ENCODE peak calls at places on chromosomes 6 and 20, in eight cellular contexts. One of them, this sample, is unnamed.

GRCh38 chr6:166341915-166342292 is 441 bp downstream of the SFT2D1 start:
- DNase-seq in left lung: no peak
- DNase-seq in PC-3: no peak
- DNase-seq in A549: no peak
- DNase-seq in cardiac fibroblast: peak; percentile 30
- DNase-seq in GM23338: peak; percentile 33
- DNase-seq in hepatocyte: peak; percentile 37
- DNase-seq in tibial artery: no peak
- DNase-seq in this sample: no peak

GRCh38 chr6:52374247-52374646 is 12.3 kb downstream of the PAQR8 start:
- DNase-seq in hepatocyte: no peak
- DNase-seq in tibial artery: no peak
- DNase-seq in PC-3: no peak
- DNase-seq in cardiac fibroblast: no peak
- DNase-seq in GM23338: no peak
- DNase-seq in left lung: no peak
- DNase-seq in A549: no peak
- DNase-seq in this sample: no peak

GRCh38 chr6:137341721-137342195 is 122.6 kb upstream of the IFNGR1 start:
- DNase-seq in tibial artery: no peak
- DNase-seq in PC-3: peak; percentile 59
- DNase-seq in GM23338: peak; percentile 50
- DNase-seq in A549: peak; percentile 37
- DNase-seq in cardiac fibroblast: peak; percentile 51
- DNase-seq in hepatocyte: no peak
- DNase-seq in left lung: peak; percentile 69
- DNase-seq in this sample: peak; percentile 60

GRCh38 chr20:23625236-23625964 is 12.4 kb downstream of the CST3 start:
- DNase-seq in GM23338: no peak
- DNase-seq in left lung: no peak
- DNase-seq in PC-3: no peak
- DNase-seq in hepatocyte: no peak
- DNase-seq in A549: no peak
- DNase-seq in cardiac fibroblast: no peak
- DNase-seq in tibial artery: no peak
- DNase-seq in this sample: no peak

GRCh38 chr6:5937516-5937915 is 69.2 kb downstream of the NRN1 start:
- DNase-seq in tibial artery: no peak
- DNase-seq in hepatocyte: no peak
- DNase-seq in cardiac fibroblast: no peak
- DNase-seq in PC-3: no peak
- DNase-seq in left lung: no peak
- DNase-seq in GM23338: no peak
- DNase-seq in A549: no peak
- DNase-seq in this sample: peak; percentile 32

GRCh38 chr20:33811763-33812672 is 870 bp downstream of the CHMP4B start:
- DNase-seq in PC-3: peak; percentile 66
- DNase-seq in tibial artery: peak; percentile 86
- DNase-seq in A549: peak; percentile 62
- DNase-seq in left lung: peak; percentile 85
- DNase-seq in hepatocyte: peak; percentile 86
- DNase-seq in cardiac fibroblast: peak; percentile 78
- DNase-seq in GM23338: peak; percentile 57
- DNase-seq in this sample: peak; percentile 22

GRCh38 chr6:28981391-28981832 is 23.7 kb downstream of the ZNF311 start:
- DNase-seq in hepatocyte: peak; percentile 81
- DNase-seq in tibial artery: no peak
- DNase-seq in A549: peak; percentile 65
- DNase-seq in GM23338: peak; percentile 77
- DNase-seq in cardiac fibroblast: peak; percentile 76
- DNase-seq in PC-3: peak; percentile 88
- DNase-seq in left lung: no peak
- DNase-seq in this sample: peak; percentile 70

GRCh38 chr6:151481752-151482151 is 12.1 kb upstream of the CCDC170 start:
- DNase-seq in A549: no peak
- DNase-seq in GM23338: no peak
- DNase-seq in cardiac fibroblast: no peak
- DNase-seq in tibial artery: no peak
- DNase-seq in hepatocyte: no peak
- DNase-seq in left lung: no peak
- DNase-seq in PC-3: no peak
- DNase-seq in this sample: no peak

GRCh38 chr6:169269180-169270076 is 15.8 kb upstream of the THBS2 start:
- DNase-seq in hepatocyte: no peak
- DNase-seq in GM23338: no peak
- DNase-seq in left lung: no peak
- DNase-seq in cardiac fibroblast: peak; percentile 79
- DNase-seq in tibial artery: peak; percentile 89
- DNase-seq in A549: no peak
- DNase-seq in PC-3: peak; percentile 7
- DNase-seq in this sample: no peak

GRCh38 chr6:170371588-170371987 is 65.0 kb downstream of the FAM120B start:
- DNase-seq in cardiac fibroblast: peak; percentile 15
- DNase-seq in A549: no peak
- DNase-seq in hepatocyte: no peak
- DNase-seq in PC-3: no peak
- DNase-seq in tibial artery: no peak
- DNase-seq in left lung: no peak
- DNase-seq in GM23338: peak; percentile 68
- DNase-seq in this sample: peak; percentile 64

GRCh38 chr6:35061102-35061615 is 80.0 kb downstream of the TCP11 start:
- DNase-seq in A549: no peak
- DNase-seq in PC-3: no peak
- DNase-seq in hepatocyte: no peak
- DNase-seq in GM23338: no peak
- DNase-seq in tibial artery: no peak
- DNase-seq in left lung: no peak
- DNase-seq in cardiac fibroblast: no peak
- DNase-seq in this sample: no peak

GRCh38 chr6:166691741-166692140 is 64.7 kb upstream of the RPS6KA2 start:
- DNase-seq in left lung: no peak
- DNase-seq in tibial artery: no peak
- DNase-seq in hepatocyte: no peak
- DNase-seq in PC-3: no peak
- DNase-seq in GM23338: no peak
- DNase-seq in cardiac fibroblast: no peak
- DNase-seq in A549: no peak
- DNase-seq in this sample: no peak

GRCh38 chr20:50112512-50113419 is at the start of gene UBE2V1:
- DNase-seq in tibial artery: peak; percentile 91
- DNase-seq in cardiac fibroblast: peak; percentile 94
- DNase-seq in A549: peak; percentile 89
- DNase-seq in hepatocyte: peak; percentile 95
- DNase-seq in GM23338: peak; percentile 92
- DNase-seq in left lung: peak; percentile 99
- DNase-seq in PC-3: peak; percentile 91
- DNase-seq in this sample: peak; percentile 92
- TF ChIP-seq CTCF in tibial artery: peak; percentile 6
- TF ChIP-seq CTCF in cardiac fibroblast: peak; percentile 47
- TF ChIP-seq CTCF in A549: peak; percentile 36
- TF ChIP-seq CTCF in hepatocyte: peak; percentile 30
- TF ChIP-seq CTCF in GM23338: peak; percentile 25
- TF ChIP-seq CTCF in left lung: no peak
- TF ChIP-seq CTCF in PC-3: peak; percentile 64
- TF ChIP-seq CTCF in this sample: no peak

GRCh38 chr6:32855467-32856174 is 1.6 kb downstream of the PSMB9 start:
- DNase-seq in left lung: no peak
- DNase-seq in PC-3: no peak
- DNase-seq in A549: no peak
- DNase-seq in cardiac fibroblast: no peak
- DNase-seq in hepatocyte: no peak
- DNase-seq in GM23338: no peak
- DNase-seq in tibial artery: no peak
- DNase-seq in this sample: no peak
- H3K4me3 ChIP-seq in left lung: no peak overlapping the region
- H3K4me3 ChIP-seq in PC-3: no peak overlapping the region
- H3K4me3 ChIP-seq in A549: no peak overlapping the region
- H3K4me3 ChIP-seq in cardiac fibroblast: no peak overlapping the region
- H3K4me3 ChIP-seq in hepatocyte: no peak overlapping the region
- H3K4me3 ChIP-seq in GM23338: no peak overlapping the region
- H3K4me3 ChIP-seq in tibial artery: no peak overlapping the region
- H3K4me3 ChIP-seq in this sample: no peak overlapping the region

DNA sequence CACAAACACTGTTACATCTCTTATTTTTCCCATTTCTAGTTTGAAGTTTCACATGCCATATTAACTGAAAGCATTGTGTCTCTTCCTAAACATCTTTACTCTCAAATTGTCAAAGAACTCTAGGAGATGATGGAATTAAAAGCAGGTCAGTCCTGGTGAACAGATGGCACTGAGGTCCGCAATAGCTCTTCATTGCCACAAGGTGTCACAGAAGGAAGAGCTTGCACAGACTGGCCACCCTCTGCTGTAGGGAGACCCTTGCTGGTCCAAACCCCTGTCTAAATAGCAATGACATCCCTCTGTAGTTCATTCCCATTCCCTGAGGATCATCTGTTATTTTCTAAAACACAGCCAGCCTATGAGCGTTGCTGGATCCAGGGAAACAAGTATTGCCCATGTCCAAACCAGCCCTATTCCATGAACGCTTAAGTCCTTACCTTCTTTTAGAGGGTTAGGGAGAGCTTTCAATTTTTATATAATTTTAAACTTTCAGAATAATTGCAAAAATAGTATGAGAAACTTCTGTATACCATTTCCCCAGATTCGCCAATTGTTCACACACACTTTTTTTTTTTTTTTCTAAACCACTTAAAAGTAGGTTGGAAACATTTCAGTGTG is 10.1 kb upstream of the HDAC2 start:
- DNase-seq in PC-3: peak; percentile 45
- DNase-seq in A549: peak; percentile 23
- DNase-seq in cardiac fibroblast: peak; percentile 47
- DNase-seq in tibial artery: no peak
- DNase-seq in GM23338: peak; percentile 85
- DNase-seq in hepatocyte: peak; percentile 54
- DNase-seq in left lung: no peak
- DNase-seq in this sample: peak; percentile 56
- TF ChIP-seq CTCF in PC-3: peak; percentile 66
- TF ChIP-seq CTCF in A549: peak; percentile 9
- TF ChIP-seq CTCF in cardiac fibroblast: peak; percentile 59
- TF ChIP-seq CTCF in tibial artery: peak; percentile 43
- TF ChIP-seq CTCF in GM23338: peak; percentile 86
- TF ChIP-seq CTCF in hepatocyte: peak; percentile 46
- TF ChIP-seq CTCF in left lung: no peak
- TF ChIP-seq CTCF in this sample: peak; percentile 83

DNA sequence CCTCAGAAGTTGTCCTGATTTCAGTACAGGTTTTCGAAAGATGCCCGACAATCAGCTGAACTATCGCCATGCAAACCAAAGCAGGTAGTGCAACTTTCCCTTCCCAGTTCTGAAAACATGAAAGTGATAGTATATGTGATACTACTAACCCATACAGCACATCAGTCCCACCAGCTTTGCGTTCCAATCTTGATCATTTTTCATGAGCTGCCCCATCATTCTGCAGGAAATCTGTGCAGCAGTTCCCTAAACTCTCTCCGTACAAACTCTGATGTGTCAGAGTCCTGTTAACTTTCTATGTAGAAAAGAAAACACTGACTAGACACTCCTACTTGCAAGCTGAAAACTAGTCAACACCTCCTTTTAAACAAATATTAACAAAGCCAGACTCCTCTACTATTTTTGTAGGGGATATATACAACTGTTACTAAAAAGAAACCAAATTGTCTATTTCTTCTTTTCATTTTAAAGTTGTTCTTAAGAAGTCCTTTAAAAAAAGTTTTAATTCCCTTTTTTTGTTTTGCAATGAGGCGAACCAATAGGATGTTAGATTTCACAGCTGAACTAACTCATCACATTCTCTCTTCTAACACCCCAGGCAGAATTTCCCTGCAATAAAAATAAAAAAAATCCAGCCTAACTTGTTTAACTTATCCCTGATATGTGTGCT is 99.6 kb upstream of the DST start:
- DNase-seq in cardiac fibroblast: no peak
- DNase-seq in A549: no peak
- DNase-seq in tibial artery: no peak
- DNase-seq in hepatocyte: no peak
- DNase-seq in GM23338: no peak
- DNase-seq in PC-3: peak; percentile 75
- DNase-seq in left lung: no peak
- DNase-seq in this sample: no peak
- H3K4me3 ChIP-seq in cardiac fibroblast: peak overlapping the region; percentile 27
- H3K4me3 ChIP-seq in A549: no peak overlapping the region
- H3K4me3 ChIP-seq in tibial artery: peak overlapping the region; percentile 21
- H3K4me3 ChIP-seq in hepatocyte: peak overlapping the region; percentile 0
- H3K4me3 ChIP-seq in GM23338: no peak overlapping the region
- H3K4me3 ChIP-seq in PC-3: peak overlapping the region; percentile 34
- H3K4me3 ChIP-seq in left lung: no peak overlapping the region
- H3K4me3 ChIP-seq in this sample: no peak overlapping the region

GRCh38 chr6:149194815-149195558 is 122.5 kb upstream of the TAB2 start:
- DNase-seq in tibial artery: no peak
- DNase-seq in GM23338: no peak
- DNase-seq in A549: no peak
- DNase-seq in hepatocyte: no peak
- DNase-seq in left lung: no peak
- DNase-seq in cardiac fibroblast: peak; percentile 3
- DNase-seq in PC-3: no peak
- DNase-seq in this sample: no peak

GRCh38 chr6:149196091-149196490 is 121.4 kb upstream of the TAB2 start:
- DNase-seq in PC-3: no peak
- DNase-seq in GM23338: no peak
- DNase-seq in left lung: no peak
- DNase-seq in hepatocyte: no peak
- DNase-seq in A549: no peak
- DNase-seq in cardiac fibroblast: no peak
- DNase-seq in tibial artery: no peak
- DNase-seq in this sample: no peak

GRCh38 chr6:149186873-149187272 is 130.6 kb upstream of the TAB2 start:
- DNase-seq in hepatocyte: no peak
- DNase-seq in tibial artery: no peak
- DNase-seq in cardiac fibroblast: no peak
- DNase-seq in GM23338: no peak
- DNase-seq in A549: no peak
- DNase-seq in left lung: no peak
- DNase-seq in PC-3: no peak
- DNase-seq in this sample: no peak

GRCh38 chr6:149185799-149186357 is 131.6 kb upstream of the TAB2 start:
- DNase-seq in cardiac fibroblast: no peak
- DNase-seq in PC-3: no peak
- DNase-seq in GM23338: no peak
- DNase-seq in hepatocyte: no peak
- DNase-seq in A549: peak; percentile 55
- DNase-seq in left lung: no peak
- DNase-seq in tibial artery: no peak
- DNase-seq in this sample: no peak

DNA sequence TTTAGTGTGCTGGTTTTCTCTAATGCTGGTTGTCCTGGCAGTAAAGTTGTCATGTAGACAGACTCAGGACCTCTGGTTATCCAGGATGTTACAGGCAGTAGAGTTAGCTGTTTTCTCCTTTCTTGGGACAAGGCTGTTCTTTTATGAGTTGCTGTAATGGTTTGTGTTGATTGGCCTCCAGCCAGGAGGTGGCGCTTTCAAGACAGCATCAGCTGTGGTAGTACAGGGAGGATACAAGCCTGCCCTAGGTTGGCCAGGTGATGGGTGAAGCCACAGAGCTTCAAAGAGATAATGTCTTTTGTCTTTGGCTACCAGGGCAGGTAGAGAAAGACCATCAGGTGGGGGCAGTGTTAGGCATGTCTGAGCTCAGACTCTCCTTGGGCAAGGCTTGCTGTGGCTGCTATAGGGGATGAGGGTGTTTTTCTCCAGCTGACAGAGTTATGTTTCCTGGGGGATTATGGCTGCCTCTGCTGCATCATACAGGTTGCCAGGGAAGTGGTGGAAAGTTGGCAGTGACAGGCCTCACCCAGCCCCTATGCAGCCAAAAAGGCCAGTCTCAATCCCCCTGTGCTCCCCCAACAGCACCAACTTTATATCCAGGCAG is 127.2 kb upstream of the TAB2 start:
- DNase-seq in left lung: peak; percentile 81
- DNase-seq in hepatocyte: no peak
- DNase-seq in GM23338: peak; percentile 85
- DNase-seq in tibial artery: no peak
- DNase-seq in A549: peak; percentile 17
- DNase-seq in cardiac fibroblast: peak; percentile 28
- DNase-seq in PC-3: peak; percentile 39
- DNase-seq in this sample: peak; percentile 51
- TF ChIP-seq CTCF in left lung: peak; percentile 28
- TF ChIP-seq CTCF in hepatocyte: peak; percentile 10
- TF ChIP-seq CTCF in GM23338: peak; percentile 86
- TF ChIP-seq CTCF in tibial artery: no peak
- TF ChIP-seq CTCF in A549: no peak
- TF ChIP-seq CTCF in cardiac fibroblast: peak; percentile 15
- TF ChIP-seq CTCF in PC-3: peak; percentile 52
- TF ChIP-seq CTCF in this sample: peak; percentile 40